ENCODE peak calls at places on chromosomes 3 and 15, in four cellular contexts. I is BE2C, R is A549, U is MCF 10A. M is an unnamed sample.

GRCh38 chr15:66646799-66647198 is 55.2 kb upstream of the SMAD6 start:
- DNase-seq in R (no peak), I (no peak), U (no peak), M (no peak)

GRCh38 chr3:28151207-28151550 is 90.2 kb upstream of the CMC1 start:
- DNase-seq in U (no peak), I (no peak), R (no peak), M (no peak)

GRCh38 chr3:120103276-120103675 is 9.0 kb upstream of the GSK3B start:
- DNase-seq in U (no peak), R (no peak), I (no peak), M (no peak)

GRCh38 chr3:175070946-175071345 is 211.8 kb downstream of the NAALADL2 start:
- DNase-seq in R (no peak), U (no peak), I (no peak), M (no peak)

GRCh38 chr3:81936817-81937216 is 175.4 kb upstream of the GBE1 start:
- DNase-seq in I (no peak), U (no peak), R (no peak), M (no peak)

GRCh38 chr3:172601066-172601832 is 78.0 kb upstream of the TNFSF10 start:
- DNase-seq in U (no peak), I (no peak), R (no peak), M (no peak)

GRCh38 chr3:90062631-90063200 is 955.3 kb downstream of the EPHA3 start:
- DNase-seq in R (no peak), I (no peak), U (no peak), M (no peak)

GRCh38 chr3:52234516-52235447 is 4.2 kb downstream of the TWF2 start:
- DNase-seq in U (no peak), I (no peak), R (no peak), M (no peak)

GRCh38 chr3:87507753-87508152 is 231.4 kb upstream of the POU1F1 start:
- DNase-seq in U (no peak), R (no peak), I (no peak), M (no peak)

GRCh38 chr15:100341662-100342560 is at the start of gene ADAMTS17:
- DNase-seq in I (peak), U (peak), R (peak), M (peak)

GRCh38 chr15:66617137-66618090 is 51.6 kb upstream of the LCTL start:
- DNase-seq in R (no peak), U (no peak), I (peak), M (no peak)

GRCh38 chr15:47300596-47300995 is 416.7 kb upstream of the SEMA6D start:
- DNase-seq in U (no peak), I (no peak), R (no peak), M (peak)

GRCh38 chr15:67544475-67544874 is 2.0 kb downstream of the MAP2K5 start:
- DNase-seq in I (no peak), U (no peak), R (no peak), M (no peak)

GRCh38 chr3:161372321-161373260 is 1.3 kb upstream of the SPTSSB start:
- DNase-seq in U (no peak), R (peak), I (peak), M (peak)

GRCh38 chr3:134014270-134014669 is 15.5 kb downstream of the SLCO2A1 start:
- DNase-seq in R (no peak), U (no peak), I (no peak), M (no peak)

GRCh38 chr15:39083213-39083612 is 497.7 kb upstream of the THBS1 start:
- DNase-seq in I (no peak), U (peak), R (no peak), M (no peak)

GRCh38 chr3:10263549-10264363 is 15.5 kb downstream of the TATDN2 start:
- DNase-seq in U (peak), I (peak), R (peak), M (peak)

GRCh38 chr3:11808231-11808630 is 38.5 kb downstream of the TAMM41 start:
- DNase-seq in R (no peak), U (no peak), I (no peak), M (no peak)

GRCh38 chr3:134685881-134686802 is 35.3 kb upstream of the KY start:
- DNase-seq in I (no peak), U (peak), R (no peak), M (no peak)

GRCh38 chr3:10142707-10143560 is 1.4 kb downstream of the VHL start:
- DNase-seq in U (peak), R (peak), I (no peak), M (no peak)

GRCh38 chr3:131091768-131092167 is 65.1 kb downstream of the NEK11 start:
- DNase-seq in R (no peak), U (no peak), I (peak), M (no peak)

GRCh38 chr3:171508676-171509075 is 48.5 kb upstream of the TNIK start:
- DNase-seq in R (no peak), I (no peak), U (no peak), M (no peak)

GRCh38 chr3:89042251-89042650 is 65.2 kb upstream of the EPHA3 start:
- DNase-seq in R (no peak), I (no peak), U (no peak), M (no peak)

GRCh38 chr3:70926835-70927234 is 614.4 kb upstream of the MDFIC2 start:
- DNase-seq in I (no peak), U (no peak), R (no peak), M (no peak)

GRCh38 chr3:58462829-58463180 is 29.1 kb upstream of the KCTD6 start:
- DNase-seq in R (no peak), I (no peak), U (no peak), M (no peak)

GRCh38 chr3:177813322-177813721 is 616.0 kb upstream of the TBL1XR1 start:
- DNase-seq in U (peak), R (no peak), I (no peak), M (no peak)

GRCh38 chr3:140363801-140364200 is 314.1 kb upstream of the TRIM42 start:
- DNase-seq in I (no peak), U (peak), R (no peak), M (no peak)

GRCh38 chr3:65745306-65745705 is 293.4 kb downstream of the MAGI1 start:
- DNase-seq in U (no peak), I (no peak), R (no peak), M (no peak)

GRCh38 chr15:65909831-65910230 is 40.5 kb downstream of the RAB11A start:
- DNase-seq in R (no peak), U (no peak), I (no peak), M (no peak)

GRCh38 chr3:115110830-115111229 is 36.3 kb downstream of the ZBTB20 start:
- DNase-seq in R (no peak), I (no peak), U (no peak), M (no peak)

GRCh38 chr3:127589600-127590281 is 792 bp downstream of the TPRA1 start:
- DNase-seq in U (no peak), I (no peak), R (no peak), M (no peak)

GRCh38 chr3:79517766-79518413 is 249.9 kb downstream of the ROBO1 start:
- DNase-seq in I (peak), U (peak), R (no peak), M (peak)
- TF ChIP-seq CTCF in I (peak), U (peak), R (peak), M (peak)

DNA sequence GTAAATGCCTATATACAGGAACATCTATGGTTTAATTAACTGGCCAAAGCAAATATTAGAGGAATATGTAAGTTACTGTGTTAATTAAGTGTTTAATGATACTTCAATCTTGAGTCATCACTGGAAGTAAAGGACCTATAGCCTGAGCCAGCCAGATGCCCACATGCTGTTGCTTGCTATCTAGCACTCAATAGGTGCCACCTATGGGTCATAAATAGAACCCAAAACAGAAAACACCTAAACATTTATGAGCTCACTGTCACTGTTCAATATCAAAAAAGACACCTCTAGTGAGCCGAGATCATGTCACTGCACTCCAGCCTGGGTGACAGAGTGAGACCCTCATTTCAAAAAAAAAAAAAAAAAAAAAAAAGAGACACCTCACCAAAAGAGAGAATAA is 48.4 kb upstream of the IP6K2 start:
- DNase-seq in R (peak), I (no peak), U (peak), M (no peak)
- TF ChIP-seq CTCF in R (peak), I (peak), U (peak), M (no peak)

GRCh38 chr3:126488205-126488604 is 12.5 kb upstream of the ZXDC start:
- DNase-seq in R (no peak), U (no peak), I (no peak), M (no peak)

GRCh38 chr3:126491221-126492013 is 15.7 kb upstream of the ZXDC start:
- DNase-seq in U (no peak), I (no peak), R (no peak), M (no peak)

GRCh38 chr3:126493051-126493450 is 17.4 kb upstream of the ZXDC start:
- DNase-seq in U (no peak), I (no peak), R (no peak), M (no peak)

GRCh38 chr3:126488886-126489569 is 13.3 kb upstream of the ZXDC start:
- DNase-seq in R (no peak), I (no peak), U (no peak), M (no peak)

DNA sequence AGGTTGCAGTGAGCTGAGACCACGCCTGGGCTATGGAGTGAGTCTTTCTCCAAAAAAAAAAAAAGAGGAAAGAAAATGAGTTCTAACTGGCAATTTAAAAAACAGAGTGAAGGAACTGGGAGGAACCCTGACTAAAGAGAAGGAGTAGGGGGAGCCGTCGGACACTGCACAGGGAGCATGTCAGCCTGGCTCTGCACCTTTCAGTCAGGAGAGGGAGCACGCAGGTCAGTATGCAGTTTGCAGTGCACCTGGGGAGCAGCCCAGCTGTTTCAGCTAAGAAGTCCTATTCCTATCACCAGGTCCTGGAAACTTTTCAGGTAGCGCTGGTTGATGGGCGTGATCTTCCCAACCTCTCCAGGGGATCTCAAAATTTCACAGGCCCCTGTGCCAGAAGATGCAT is 14.9 kb upstream of the ZXDC start:
- DNase-seq in U (no peak), I (no peak), R (no peak), M (no peak)
- TF ChIP-seq CTCF in U (no peak), I (no peak), R (no peak), M (no peak)

GRCh38 chr3:186108941-186109865 is at the start of gene ETV5:
- DNase-seq in U (peak), R (peak), I (peak), M (peak)
- TF ChIP-seq CTCF in U (no peak), R (no peak), I (no peak), M (no peak)

GRCh38 chr15:82545002-82545401 is 4.7 kb upstream of the RPS17 start:
- DNase-seq in U (no peak), R (no peak), I (no peak), M (no peak)

GRCh38 chr15:82545478-82545877 is 5.2 kb upstream of the RPS17 start:
- DNase-seq in R (no peak), U (no peak), I (no peak), M (no peak)

GRCh38 chr15:82543155-82543554 is 2.9 kb upstream of the RPS17 start:
- DNase-seq in R (no peak), U (no peak), I (no peak), M (no peak)

GRCh38 chr15:82540984-82541431 is 751 bp upstream of the RPS17 start:
- DNase-seq in R (peak), I (no peak), U (no peak), M (peak)

DNA sequence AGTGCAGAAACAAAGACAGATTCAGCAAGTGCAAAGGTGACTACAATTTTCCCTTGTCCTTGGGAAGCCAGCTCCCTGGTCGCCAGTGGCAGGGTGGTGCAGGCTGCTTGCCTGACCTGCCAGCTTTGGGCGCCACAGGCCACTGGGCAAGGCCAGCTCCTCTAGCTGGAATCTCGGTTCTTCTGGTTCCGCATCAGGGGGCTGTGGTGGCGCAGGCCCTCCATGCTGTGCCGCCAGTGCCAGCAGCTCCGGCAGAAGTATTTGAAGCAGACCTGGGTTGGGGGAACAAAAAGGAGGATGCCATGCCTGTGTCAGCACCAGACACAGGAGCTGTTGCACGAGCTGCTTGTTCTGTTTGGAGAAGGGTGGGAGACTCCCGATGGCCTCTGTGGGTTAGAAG is 4.2 kb upstream of the RPS17 start:
- DNase-seq in R (no peak), I (no peak), U (no peak), M (no peak)
- TF ChIP-seq CTCF in R (no peak), I (no peak), U (no peak), M (no peak)

GRCh38 chr3:42682301-42683070 is 2.9 kb upstream of the KLHL40 start:
- DNase-seq in I (no peak), R (no peak), U (no peak), M (no peak)
- TF ChIP-seq CTCF in I (no peak), R (no peak), U (no peak), M (no peak)

M was measured in glutamatergic neuron.